ENCODE peak calls at places on chromosomes 6 and 20, in four cellular contexts. H is Panc1; D is stimulated activated CD8-positive, alpha-beta memory T cell treated with anti-CD3 and anti-CD28 coated beads, Interleukin-4, amount 100 ng/mL, for 24 hours; X is T-helper 9 cell. N is an unnamed sample.

GRCh38 chr20:56805313-56805712 is 176.2 kb downstream of the TFAP2C start:
- DNase-seq in H (no peak), D (no peak), X (no peak), N (no peak)

GRCh38 chr6:21022343-21023107 is 488.3 kb downstream of the CDKAL1 start:
- DNase-seq in H (peak; percentile 95), D (no peak), X (no peak), N (no peak)

GRCh38 chr6:16276991-16277981 is 38.9 kb downstream of the GMPR start:
- DNase-seq in H (peak; percentile 51), D (peak; percentile 5), X (no peak), N (peak; percentile 47)

GRCh38 chr20:49894073-49894470 is 21.3 kb downstream of the SPATA2 start:
- DNase-seq in H (no peak), D (no peak), X (no peak), N (no peak)

GRCh38 chr6:163782436-163783003 is 368.0 kb downstream of the QKI start:
- DNase-seq in H (no peak), D (no peak), X (no peak), N (no peak)

GRCh38 chr6:8526619-8527018 is 91.3 kb upstream of the SLC35B3 start:
- DNase-seq in H (no peak), D (no peak), X (no peak), N (no peak)

GRCh38 chr20:34622821-34623451 is 54.0 kb downstream of the PIGU start:
- DNase-seq in H (no peak), D (no peak), X (no peak), N (no peak)

GRCh38 chr6:135323202-135323668 is 142.1 kb downstream of the MYB start:
- DNase-seq in H (no peak), D (no peak), X (no peak), N (no peak)

GRCh38 chr20:63060057-63060991 is 53.6 kb upstream of the BHLHE23 start:
- DNase-seq in H (no peak), D (no peak), X (no peak), N (no peak)

GRCh38 chr6:156028310-156029131 is 572.9 kb upstream of the NOX3 start:
- DNase-seq in H (no peak), D (no peak), X (no peak), N (no peak)

GRCh38 chr6:30135147-30135546 is 793 bp upstream of the TRIM40 start:
- DNase-seq in H (no peak), D (no peak), X (no peak), N (no peak)

GRCh38 chr6:157877573-157878011 is 54.5 kb downstream of the SNX9 start:
- DNase-seq in H (no peak), D (no peak), X (no peak), N (no peak)

GRCh38 chr20:6940052-6940451 is 172.6 kb downstream of the BMP2 start:
- DNase-seq in H (no peak), D (no peak), X (no peak), N (peak; percentile 48)

GRCh38 chr6:113050979-113051378 is 703.8 kb downstream of the RFPL4B start:
- DNase-seq in H (no peak), D (no peak), X (no peak), N (peak; percentile 15)

GRCh38 chr6:142569676-142570075 is 267.9 kb downstream of the ADGRG6 start:
- DNase-seq in H (no peak), D (no peak), X (no peak), N (no peak)

GRCh38 chr6:126773122-126773805 is 345.2 kb upstream of the RSPO3 start:
- DNase-seq in H (no peak), D (no peak), X (no peak), N (peak; percentile 0)

GRCh38 chr20:59207742-59208357 is 44.2 kb downstream of the ZNF831 start:
- DNase-seq in H (no peak), D (peak; percentile 70), X (peak; percentile 80), N (peak; percentile 81)

GRCh38 chr20:37517371-37517748 is 3.7 kb upstream of the NNAT start:
- DNase-seq in H (no peak), D (no peak), X (no peak), N (no peak)

GRCh38 chr6:95856876-95857364 is 158.9 kb upstream of the FUT9 start:
- DNase-seq in H (no peak), D (no peak), X (no peak), N (no peak)

GRCh38 chr6:158972241-158973233 is 27.5 kb downstream of the RSPH3 start:
- DNase-seq in H (peak; percentile 35), D (no peak), X (no peak), N (peak; percentile 11)

GRCh38 chr6:33740204-33740608 is 6.5 kb downstream of the IP6K3 start:
- DNase-seq in H (no peak), D (no peak), X (no peak), N (no peak)